ENCODE peak calls at places on chromosome 18, in nine cellular contexts. B is stimulated activated CD4-positive, alpha-beta T cell treated with anti-CD3 and anti-CD28 coated beads, Interleukin-1b, Interleukin-23, amount 100 ng/mL, for 48 hours; M is SJSA1; Z is RCC 7860; W is A172; U is choroid plexus epithelial cell; D is HCEC 1CT; L is left ventricle myocardium superior; G is activated CD4-positive, alpha-beta memory T cell treated with anti-CD3 and anti-CD28 coated beads, Interleukin-2, amount 10 ng/mL, durations not matched to agents 7 days and 5 days. N is an unnamed sample.

GRCh38 chr18:77032121-77032758 is 100.3 kb downstream of the MBP start:
- DNase-seq in Z (no peak), G (no peak), W (no peak), L (no peak), B (no peak), D (no peak), M (no peak), U (peak), N (no peak)

GRCh38 chr18:10020176-10020575 is 106.4 kb downstream of the VAPA start:
- DNase-seq in D (no peak), W (no peak), M (no peak), G (no peak), Z (no peak), U (peak), L (no peak), B (no peak), N (no peak)

GRCh38 chr18:44859263-44859662 is 178.6 kb downstream of the SETBP1 start:
- DNase-seq in W (no peak), U (no peak), G (no peak), L (no peak), Z (no peak), M (no peak), B (no peak), D (no peak), N (no peak)

GRCh38 chr18:10017048-10017447 is 103.2 kb downstream of the VAPA start:
- DNase-seq in L (no peak), M (no peak), G (no peak), U (no peak), D (peak), W (no peak), B (no peak), Z (no peak), N (no peak)

GRCh38 chr18:63590368-63590767 is 3.2 kb downstream of the SERPINB13 start:
- DNase-seq in M (no peak), U (peak), G (no peak), D (peak), B (no peak), Z (no peak), L (no peak), W (no peak), N (no peak)

GRCh38 chr18:39660141-39660540 is 2094.5 kb upstream of the CELF4 start:
- DNase-seq in B (no peak), G (no peak), M (no peak), W (no peak), D (peak), L (no peak), U (peak), Z (no peak), N (no peak)

GRCh38 chr18:54222922-54223567 is 1.4 kb downstream of the MBD2 start:
- DNase-seq in B (peak), M (no peak), U (no peak), D (no peak), G (peak), Z (no peak), W (no peak), L (no peak), N (no peak)

GRCh38 chr18:36350211-36350610 is 52.7 kb downstream of the FHOD3 start:
- DNase-seq in Z (peak), D (no peak), U (no peak), M (no peak), G (no peak), L (no peak), W (no peak), B (no peak), N (no peak)

GRCh38 chr18:51559902-51560287 is 362.4 kb upstream of the MEX3C start:
- DNase-seq in M (no peak), W (no peak), B (no peak), D (no peak), L (no peak), Z (no peak), G (no peak), U (no peak), N (no peak)

GRCh38 chr18:49431563-49431962 is 28.9 kb downstream of the DYM start:
- DNase-seq in G (no peak), Z (no peak), D (no peak), B (no peak), M (no peak), U (no peak), L (no peak), W (no peak), N (no peak)

GRCh38 chr18:76131738-76132137 is 363.3 kb downstream of the ZNF516 start:
- DNase-seq in D (no peak), Z (no peak), G (no peak), M (no peak), B (peak), U (no peak), L (no peak), W (peak), N (no peak)

GRCh38 chr18:45839415-45840395 is 14.2 kb downstream of the SIGLEC15 start:
- DNase-seq in Z (no peak), G (peak), L (no peak), B (peak), U (peak), D (peak), M (peak), W (peak), N (no peak)

GRCh38 chr18:55354795-55355194 is 233.2 kb downstream of the TCF4 start:
- DNase-seq in D (no peak), U (peak), B (no peak), L (no peak), Z (no peak), M (no peak), W (no peak), G (no peak), N (no peak)

GRCh38 chr18:29501952-29502351 is 1325.0 kb upstream of the CDH2 start:
- DNase-seq in W (peak), B (no peak), D (peak), M (no peak), G (no peak), Z (peak), L (no peak), U (peak), N (no peak)

GRCh38 chr18:7666195-7666776 is 99.2 kb downstream of the PTPRM start:
- DNase-seq in M (no peak), W (no peak), B (no peak), D (no peak), G (no peak), U (no peak), L (no peak), Z (no peak), N (no peak)

GRCh38 chr18:50268022-50268747 is 1.9 kb upstream of the CFAP53 start:
- DNase-seq in M (no peak), B (peak), G (peak), W (no peak), D (peak), U (peak), L (peak), Z (no peak), N (peak)

GRCh38 chr18:65753520-65753919 is 2.7 kb downstream of the CDH7 start:
- DNase-seq in W (no peak), B (no peak), D (no peak), U (peak), M (no peak), G (no peak), L (no peak), Z (no peak), N (peak)

GRCh38 chr18:52607985-52608384 is 268.0 kb downstream of the DCC start:
- DNase-seq in D (no peak), W (no peak), B (no peak), M (no peak), U (no peak), G (no peak), Z (no peak), L (no peak), N (no peak)

GRCh38 chr18:9653390-9653789 is 39.0 kb upstream of the PPP4R1 start:
- DNase-seq in G (no peak), W (no peak), M (no peak), U (peak), D (no peak), Z (no peak), L (peak), B (no peak), N (no peak)

GRCh38 chr18:44680271-44681038 is at the start of gene SETBP1:
- DNase-seq in M (peak), L (peak), W (no peak), U (peak), Z (no peak), G (peak), D (no peak), B (peak), N (peak)

N was measured in progenitor cell of endocrine pancreas.